ENCODE peak calls at places on chromosomes 1 and 21, in nine cellular contexts. W is ascending aorta, U is colonic mucosa, O is cardiac muscle cell, Q is left ventricle myocardium inferior, K is hepatocyte, Z is pancreas, R is thoracic aorta, G is DND-41. V is an unnamed sample. For H3K4me1, the result is how much of the 10 kb centered on the place peaks cover.

GRCh38 chr1:69794831-69795230 is 227.1 kb downstream of the LRRC7 start:
- DNase-seq in Q (no peak), G (no peak), R (no peak), U (no peak), Z (no peak), O (peak), W (no peak), K (no peak), V (no peak)

GRCh38 chr1:40592107-40592773 is 60.8 kb downstream of the ZNF684 start:
- DNase-seq in K (peak), Z (no peak), W (no peak), O (peak), G (peak), Q (no peak), U (no peak), R (no peak), V (peak)

GRCh38 chr1:203143671-203144070 is 16.1 kb downstream of the ADORA1 start:
- DNase-seq in O (no peak), W (no peak), R (no peak), U (no peak), Z (no peak), G (no peak), Q (no peak), K (no peak), V (no peak)

GRCh38 chr21:46392921-46393320 is 65.8 kb upstream of the DIP2A start:
- DNase-seq in W (no peak), U (no peak), K (no peak), R (no peak), Z (no peak), G (no peak), Q (peak), O (peak), V (peak)

GRCh38 chr21:42678118-42678430 is 24.7 kb downstream of the PDE9A start:
- DNase-seq in O (no peak), G (no peak), Z (no peak), U (no peak), Q (no peak), W (no peak), K (no peak), R (no peak), V (no peak)

GRCh38 chr1:158013840-158014520 is 20.5 kb downstream of the KIRREL1 start:
- DNase-seq in W (no peak), Q (no peak), K (no peak), O (peak), R (no peak), G (no peak), Z (no peak), U (no peak), V (no peak)

GRCh38 chr1:62175568-62176179 is 19.0 kb upstream of the L1TD1 start:
- DNase-seq in Q (no peak), K (peak), U (peak), O (peak), G (peak), R (no peak), Z (peak), W (no peak), V (no peak)

GRCh38 chr1:218743861-218744505 is 398.8 kb downstream of the TGFB2 start:
- DNase-seq in R (no peak), Q (no peak), K (no peak), G (peak), O (no peak), U (no peak), Z (no peak), W (no peak), V (no peak)

GRCh38 chr1:59298710-59299346 is 1.9 kb downstream of the FGGY start:
- DNase-seq in Z (no peak), G (no peak), O (no peak), K (peak), U (no peak), Q (no peak), W (no peak), R (no peak), V (no peak)

GRCh38 chr1:205237526-205238484 is 10.1 kb downstream of the TMCC2 start:
- DNase-seq in R (no peak), Z (no peak), Q (no peak), W (peak), K (no peak), O (no peak), G (no peak), U (no peak), V (no peak)

GRCh38 chr1:11788549-11789053 is 17.2 kb downstream of the MTHFR start:
- DNase-seq in O (no peak), U (no peak), G (no peak), K (no peak), R (no peak), W (no peak), Q (no peak), Z (no peak), V (no peak)

GRCh38 chr1:11787804-11788436 is 17.8 kb downstream of the MTHFR start:
- DNase-seq in O (no peak), W (no peak), K (no peak), U (no peak), Q (no peak), G (no peak), Z (no peak), R (no peak), V (no peak)

GRCh38 chr1:11786168-11786567 is 19.6 kb downstream of the MTHFR start:
- DNase-seq in O (no peak), W (no peak), R (no peak), U (no peak), Q (no peak), G (no peak), K (no peak), Z (no peak), V (peak)

GRCh38 chr1:11789126-11790067 is 16.4 kb downstream of the MTHFR start:
- DNase-seq in Q (no peak), U (no peak), R (no peak), K (no peak), W (no peak), Z (no peak), G (no peak), O (no peak), V (no peak)

DNA sequence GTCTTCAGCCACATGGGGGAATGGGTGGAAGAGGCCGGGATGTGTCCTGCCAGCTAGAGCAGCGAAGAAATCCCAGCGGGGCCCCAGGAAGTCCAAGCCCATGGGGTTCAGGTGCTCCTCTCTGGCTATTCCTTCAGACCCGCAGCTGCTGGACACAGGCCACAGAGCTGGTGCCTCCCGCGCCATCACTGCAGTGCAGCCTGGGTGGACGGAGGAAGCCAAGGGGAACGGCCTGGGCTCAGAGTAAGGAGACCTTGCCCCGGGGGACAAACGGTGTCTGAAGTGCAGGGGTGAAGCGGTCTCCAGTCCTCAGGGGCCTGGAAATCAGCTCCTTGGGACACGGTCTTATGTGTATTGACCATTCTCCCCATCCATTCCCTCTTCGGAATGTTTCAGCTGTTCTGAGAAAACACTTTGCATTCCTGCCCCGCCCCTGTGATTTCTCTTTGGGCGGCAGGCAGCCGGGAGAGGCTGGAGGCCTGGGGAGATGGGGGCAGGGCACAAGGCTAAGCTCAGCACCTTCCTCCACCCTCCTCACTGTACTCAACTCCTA is 18.4 kb downstream of the MTHFR start:
- DNase-seq in Q (peak), R (no peak), Z (peak), K (peak), G (no peak), W (peak), U (peak), O (peak), V (peak)
- H3K4me1 ChIP-seq in Q (half or more), R (under half), Z (under half), K (under half), G (under half), W (under half), U (under half), O (half or more), V (under half)

DNA sequence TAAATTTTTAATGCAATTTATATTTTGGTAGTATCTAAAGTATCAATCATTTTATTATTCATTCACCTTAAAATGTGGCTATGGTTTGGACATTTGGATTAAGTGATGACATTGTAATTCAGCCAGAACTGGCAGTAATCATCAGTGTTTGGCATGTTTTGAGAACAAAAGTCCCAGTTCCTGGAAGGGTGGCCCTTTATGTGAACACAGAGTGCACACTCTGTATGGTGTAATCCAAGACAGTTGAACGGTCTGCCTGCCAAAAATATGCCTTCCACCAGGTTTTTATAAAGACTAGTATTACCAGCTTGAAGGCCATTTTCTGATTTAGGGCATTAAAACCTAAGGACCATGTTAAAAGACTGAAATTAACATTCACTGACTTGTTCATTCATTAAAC is 448.7 kb downstream of the LTN1 start:
- DNase-seq in W (no peak), K (no peak), R (no peak), U (no peak), G (no peak), Q (no peak), O (no peak), Z (no peak), V (no peak)
- H3K4me1 ChIP-seq in W (under half), K (under half), R (under half), U (under half), G (under half), Q (under half), O (under half), Z (under half), V (under half)

DNA sequence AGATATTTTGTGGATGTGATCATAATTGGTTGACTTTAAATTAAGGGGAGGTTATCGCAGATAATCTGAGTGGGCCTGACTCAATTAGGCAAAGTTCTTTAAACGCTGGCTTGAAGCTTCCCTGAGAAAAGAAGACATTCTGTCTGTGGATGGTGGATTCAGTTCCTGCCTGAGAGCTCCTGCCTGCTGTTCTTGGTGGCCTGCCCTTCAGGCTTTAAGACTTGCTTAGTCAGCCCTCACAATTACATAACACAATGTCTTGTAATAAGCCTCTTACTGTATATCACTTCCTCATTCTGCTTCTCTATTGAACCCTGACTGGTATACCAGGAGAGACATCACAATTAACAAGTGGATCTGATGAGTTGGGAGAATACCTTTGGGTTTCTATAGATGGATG is 50.2 kb downstream of the KCNJ6 start:
- DNase-seq in R (no peak), Z (no peak), Q (no peak), G (no peak), W (peak), O (no peak), K (no peak), U (no peak), V (no peak)
- H3K4me1 ChIP-seq in R (under half), Z (under half), Q (under half), G (under half), W (under half), O (under half), K (under half), U (under half), V (under half)

GRCh38 chr1:93661829-93662474 is 19.7 kb downstream of the BCAR3 start:
- DNase-seq in Q (no peak), O (peak), R (no peak), K (peak), W (no peak), Z (no peak), G (no peak), U (no peak), V (no peak)
- H3K4me1 ChIP-seq in Q (half or more), O (under half), R (under half), K (under half), W (under half), Z (under half), G (under half), U (under half), V (under half)

GRCh38 chr1:181094402-181094801 is 5.9 kb downstream of the IER5 start:
- DNase-seq in Q (no peak), K (no peak), U (no peak), R (no peak), Z (no peak), O (no peak), G (no peak), W (no peak), V (no peak)

GRCh38 chr1:181095260-181095659 is 6.8 kb downstream of the IER5 start:
- DNase-seq in R (no peak), O (no peak), U (no peak), K (no peak), W (no peak), Z (no peak), Q (no peak), G (no peak), V (no peak)

GRCh38 chr1:181097242-181097641 is 8.7 kb downstream of the IER5 start:
- DNase-seq in Q (no peak), R (no peak), Z (no peak), O (no peak), G (no peak), U (no peak), K (no peak), W (no peak), V (no peak)

GRCh38 chr1:181094813-181095212 is 6.3 kb downstream of the IER5 start:
- DNase-seq in O (peak), K (peak), R (no peak), W (peak), U (no peak), Z (no peak), Q (no peak), G (no peak), V (no peak)

GRCh38 chr1:181095763-181096184 is 7.3 kb downstream of the IER5 start:
- DNase-seq in G (no peak), Q (no peak), K (no peak), O (no peak), W (no peak), R (no peak), U (no peak), Z (no peak), V (no peak)
- H3K4me1 ChIP-seq in G (half or more), Q (half or more), K (half or more), O (under half), W (under half), R (under half), U (under half), Z (under half), V (under half)

GRCh38 chr1:94383966-94384408 is 34.2 kb upstream of the ABCD3 start:
- DNase-seq in Q (no peak), K (peak), R (no peak), W (no peak), U (peak), O (peak), Z (peak), G (no peak), V (no peak)
- H3K4me1 ChIP-seq in Q (under half), K (under half), R (under half), W (under half), U (under half), O (under half), Z (under half), G (under half), V (under half)

GRCh38 chr1:194570449-194570848 is 1384.0 kb upstream of the B3GALT2 start:
- DNase-seq in W (no peak), Z (no peak), U (no peak), R (no peak), K (no peak), G (no peak), O (no peak), Q (no peak), V (no peak)
- H3K4me1 ChIP-seq in W (under half), Z (under half), U (under half), R (under half), K (under half), G (under half), O (under half), Q (under half), V (under half)

GRCh38 chr1:8874230-8875201 is 4.0 kb downstream of the ENO1 start:
- DNase-seq in O (peak), U (no peak), G (no peak), K (no peak), W (no peak), Z (no peak), Q (no peak), R (no peak), V (no peak)

GRCh38 chr1:8871965-8872399 is 6.5 kb downstream of the ENO1 start:
- DNase-seq in K (no peak), Z (no peak), Q (no peak), R (no peak), W (no peak), O (no peak), U (no peak), G (no peak), V (no peak)

GRCh38 chr1:8871539-8871935 is 6.9 kb downstream of the ENO1 start:
- DNase-seq in U (peak), W (no peak), R (no peak), Q (no peak), Z (peak), K (peak), O (no peak), G (no peak), V (peak)

GRCh38 chr1:8873506-8874229 is 4.8 kb downstream of the ENO1 start:
- DNase-seq in Q (peak), W (peak), O (peak), R (peak), G (peak), K (peak), U (peak), Z (peak), V (peak)

GRCh38 chr1:8873001-8873400 is 5.5 kb downstream of the ENO1 start:
- DNase-seq in R (no peak), U (no peak), G (no peak), Z (no peak), O (no peak), K (no peak), W (no peak), Q (no peak), V (no peak)
- H3K4me1 ChIP-seq in R (under half), U (under half), G (half or more), Z (under half), O (under half), K (half or more), W (under half), Q (half or more), V (half or more)

GRCh38 chr1:159918918-159919195 is 6.5 kb downstream of the TAGLN2 start:
- DNase-seq in G (no peak), K (no peak), Z (no peak), U (no peak), W (no peak), R (no peak), Q (no peak), O (no peak), V (no peak)
- H3K4me1 ChIP-seq in G (under half), K (under half), Z (under half), U (under half), W (under half), R (under half), Q (half or more), O (under half), V (under half)

GRCh38 chr21:44930543-44930981 is 9.3 kb upstream of the SLX9 start:
- DNase-seq in G (peak), Z (no peak), W (no peak), O (peak), K (no peak), Q (peak), R (no peak), U (peak), V (peak)
- H3K4me1 ChIP-seq in G (half or more), Z (under half), W (under half), O (under half), K (under half), Q (under half), R (under half), U (under half), V (under half)

V was measured in mucosa of descending colon.